ENCODE peak calls at places on chromosomes 11 and 22, in four cellular contexts. One of them, this sample, is unnamed.

GRCh38 chr11:110525883-110526282 is 96.1 kb downstream of the FDX1 start:
- DNase-seq in HepG2: no peak
- DNase-seq in HCT116: no peak
- DNase-seq in K562: no peak
- DNase-seq in this sample: no peak

GRCh38 chr11:68354181-68354872 is 41.9 kb downstream of the LRP5 start:
- DNase-seq in K562: no peak
- DNase-seq in HCT116: peak; percentile 80
- DNase-seq in HepG2: no peak
- DNase-seq in this sample: no peak

GRCh38 chr11:123300874-123301695 is 106.0 kb upstream of the CLMP start:
- DNase-seq in HCT116: peak; percentile 63
- DNase-seq in HepG2: no peak
- DNase-seq in K562: peak; percentile 6
- DNase-seq in this sample: no peak

GRCh38 chr22:49554741-49555140 is 272.9 kb downstream of the BRD1 start:
- DNase-seq in HepG2: no peak
- DNase-seq in HCT116: no peak
- DNase-seq in K562: no peak
- DNase-seq in this sample: no peak

GRCh38 chr11:121889168-121889567 is 226.8 kb downstream of the BLID start:
- DNase-seq in K562: no peak
- DNase-seq in HepG2: no peak
- DNase-seq in HCT116: no peak
- DNase-seq in this sample: no peak

GRCh38 chr11:33735426-33736147 is 636 bp downstream of the CD59 start:
- DNase-seq in HepG2: peak; percentile 34
- DNase-seq in K562: peak; percentile 52
- DNase-seq in HCT116: no peak
- DNase-seq in this sample: peak; percentile 66

GRCh38 chr11:18720811-18721575 is 5.0 kb downstream of the IGSF22 start:
- DNase-seq in K562: peak; percentile 67
- DNase-seq in HCT116: peak; percentile 28
- DNase-seq in HepG2: no peak
- DNase-seq in this sample: peak; percentile 89

GRCh38 chr11:74749127-74749964 is 697 bp downstream of the RNF169 start:
- DNase-seq in HCT116: peak; percentile 19
- DNase-seq in K562: peak; percentile 66
- DNase-seq in HepG2: peak; percentile 73
- DNase-seq in this sample: peak; percentile 86

GRCh38 chr11:17479284-17480214 is 2.9 kb upstream of the ABCC8 start:
- DNase-seq in HCT116: peak; percentile 49
- DNase-seq in K562: peak; percentile 39
- DNase-seq in HepG2: no peak
- DNase-seq in this sample: peak; percentile 85

GRCh38 chr22:20441631-20442484 is 4.2 kb upstream of the SCARF2 start:
- DNase-seq in HepG2: no peak
- DNase-seq in K562: no peak
- DNase-seq in HCT116: no peak
- DNase-seq in this sample: no peak
- TF ChIP-seq ELF1 in HepG2: no peak
- TF ChIP-seq ELF1 in K562: no peak
- TF ChIP-seq ELF1 in HCT116: no peak
- TF ChIP-seq ELF1 in this sample: no peak

DNA sequence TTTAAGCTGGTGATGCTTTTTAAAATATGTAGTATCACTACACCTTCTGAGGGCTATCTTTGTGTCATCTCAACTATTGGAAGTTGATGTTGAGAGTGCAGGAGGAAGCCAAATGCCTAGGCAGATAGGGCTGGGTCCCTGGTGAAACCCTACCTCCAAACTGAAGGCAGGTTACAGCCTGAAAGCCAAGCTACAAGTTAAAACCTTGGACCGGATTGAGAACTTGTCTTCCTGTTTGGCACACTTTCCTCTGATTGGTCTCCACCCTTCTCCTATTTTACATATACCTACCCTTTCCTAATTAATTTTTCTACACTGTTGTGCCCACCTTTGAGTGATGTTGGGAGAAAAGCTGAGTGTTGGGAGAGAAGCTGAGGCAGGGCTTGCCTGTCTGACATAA is 287.8 kb upstream of the CNTN5 start:
- DNase-seq in HepG2: no peak
- DNase-seq in K562: no peak
- DNase-seq in HCT116: no peak
- DNase-seq in this sample: no peak
- H3K9me3 ChIP-seq in HepG2: peaks cover 11% of the 10 kb centered on the region
- H3K9me3 ChIP-seq in K562: no peaks in the 10 kb centered on the region
- H3K9me3 ChIP-seq in HCT116: peaks cover 2% of the 10 kb centered on the region
- H3K9me3 ChIP-seq in this sample: no peaks in the 10 kb centered on the region

DNA sequence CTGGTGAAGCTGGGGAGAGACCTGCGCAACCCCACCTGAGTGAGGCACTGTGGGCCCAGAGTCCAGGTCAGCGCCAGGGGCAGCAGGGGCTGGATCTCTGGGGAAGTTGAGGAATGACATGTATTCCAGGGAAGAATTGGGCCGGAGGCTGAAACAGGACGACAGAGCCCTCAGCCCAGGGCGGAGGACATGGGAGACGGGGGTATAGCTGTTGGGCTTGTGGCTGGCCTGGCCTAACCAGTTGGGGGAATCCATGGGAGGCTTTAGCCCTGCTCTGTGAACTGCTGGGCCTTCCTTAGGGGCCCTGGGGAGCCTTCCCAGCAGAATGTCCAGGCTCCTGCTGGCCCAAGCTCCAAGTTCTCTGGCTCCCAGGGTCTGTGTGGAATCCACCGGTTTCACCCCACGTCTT is 50.3 kb upstream of the KCNQ1OT1 start:
- DNase-seq in K562: no peak
- DNase-seq in HCT116: no peak
- DNase-seq in HepG2: no peak
- DNase-seq in this sample: no peak
- TF ChIP-seq ELF1 in K562: no peak
- TF ChIP-seq ELF1 in HCT116: no peak
- TF ChIP-seq ELF1 in HepG2: no peak
- TF ChIP-seq ELF1 in this sample: no peak

GRCh38 chr11:70233034-70233433 is 29.9 kb downstream of the FADD start:
- DNase-seq in HCT116: no peak
- DNase-seq in K562: no peak
- DNase-seq in HepG2: no peak
- DNase-seq in this sample: no peak

GRCh38 chr11:70229737-70230136 is 26.6 kb downstream of the FADD start:
- DNase-seq in K562: no peak
- DNase-seq in HCT116: no peak
- DNase-seq in HepG2: no peak
- DNase-seq in this sample: no peak

GRCh38 chr11:70233511-70233919 is 30.4 kb downstream of the FADD start:
- DNase-seq in HepG2: peak; percentile 58
- DNase-seq in K562: peak; percentile 60
- DNase-seq in HCT116: peak; percentile 98
- DNase-seq in this sample: no peak

GRCh38 chr11:70230151-70230839 is 27.2 kb downstream of the FADD start:
- DNase-seq in K562: no peak
- DNase-seq in HCT116: no peak
- DNase-seq in HepG2: no peak
- DNase-seq in this sample: no peak

DNA sequence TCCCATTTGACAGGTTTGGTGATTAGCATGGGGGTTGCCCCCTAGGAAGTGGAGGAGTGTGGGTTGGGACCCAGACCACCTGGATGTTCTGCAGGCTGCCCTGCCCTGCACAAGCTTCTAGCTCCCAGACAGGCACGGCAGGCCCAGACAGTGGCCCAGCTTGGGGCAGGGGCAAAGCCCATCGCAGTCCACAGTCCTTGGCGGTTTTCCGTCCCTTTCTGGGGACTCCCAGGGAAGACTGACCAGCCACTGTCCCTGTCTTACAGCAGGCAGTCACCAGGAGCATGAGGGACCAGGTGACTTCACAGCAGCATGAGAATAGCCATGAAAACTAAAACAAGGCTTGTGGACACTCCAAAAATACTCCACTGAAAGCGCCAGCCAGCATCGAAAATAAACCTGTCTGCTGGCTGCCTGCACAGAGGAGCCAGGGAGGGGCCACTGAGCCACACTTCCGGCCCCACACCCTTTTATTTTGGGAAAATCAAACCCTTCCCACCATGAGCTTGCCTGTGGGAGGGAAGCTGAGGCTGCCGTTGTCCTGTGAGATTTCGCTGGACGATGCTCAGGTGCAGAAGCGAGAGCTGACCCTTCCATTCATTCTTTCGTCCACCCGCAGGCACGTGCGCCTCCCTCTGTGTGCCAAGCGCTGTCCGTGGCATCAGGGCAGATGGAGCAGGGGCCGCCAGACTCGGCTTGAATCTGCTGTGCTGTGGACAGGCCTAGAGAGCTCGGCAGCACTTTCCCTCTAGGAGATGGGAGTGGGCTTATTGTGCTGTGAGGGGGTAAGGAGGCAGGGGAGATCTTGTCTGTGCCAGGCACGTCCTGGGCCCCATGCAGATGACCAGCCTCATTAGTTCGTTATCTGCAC is 28.0 kb downstream of the FADD start:
- DNase-seq in HepG2: no peak
- DNase-seq in K562: no peak
- DNase-seq in HCT116: no peak
- DNase-seq in this sample: no peak
- H3K9me3 ChIP-seq in HepG2: no peaks in the 10 kb centered on the region
- H3K9me3 ChIP-seq in K562: no peaks in the 10 kb centered on the region
- H3K9me3 ChIP-seq in HCT116: no peaks in the 10 kb centered on the region
- H3K9me3 ChIP-seq in this sample: no peaks in the 10 kb centered on the region

DNA sequence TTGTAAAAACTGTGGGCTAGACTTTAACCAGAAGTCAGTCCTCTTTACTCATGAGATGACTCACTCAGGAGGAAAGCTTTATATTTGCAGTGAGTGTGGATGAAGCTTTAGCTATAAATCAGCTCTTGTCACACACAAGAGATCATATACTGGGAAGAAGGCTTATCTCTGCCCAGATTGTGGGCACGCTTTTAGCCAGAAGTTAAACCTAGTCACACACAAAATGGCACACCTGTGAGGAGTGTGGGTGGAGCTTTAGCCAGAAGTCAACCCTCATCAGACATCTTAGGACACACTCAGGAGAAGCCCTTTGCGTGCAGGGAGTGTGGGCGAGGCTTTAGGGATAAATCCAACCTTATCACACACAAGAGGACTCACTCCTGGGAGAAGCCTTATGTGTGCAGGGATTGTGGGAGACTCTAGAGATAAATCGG is 706.9 kb upstream of the LUZP2 start:
- DNase-seq in K562: no peak
- DNase-seq in HepG2: no peak
- DNase-seq in HCT116: no peak
- DNase-seq in this sample: no peak
- TF ChIP-seq ELF1 in K562: no peak
- TF ChIP-seq ELF1 in HepG2: no peak
- TF ChIP-seq ELF1 in HCT116: no peak
- TF ChIP-seq ELF1 in this sample: no peak

DNA sequence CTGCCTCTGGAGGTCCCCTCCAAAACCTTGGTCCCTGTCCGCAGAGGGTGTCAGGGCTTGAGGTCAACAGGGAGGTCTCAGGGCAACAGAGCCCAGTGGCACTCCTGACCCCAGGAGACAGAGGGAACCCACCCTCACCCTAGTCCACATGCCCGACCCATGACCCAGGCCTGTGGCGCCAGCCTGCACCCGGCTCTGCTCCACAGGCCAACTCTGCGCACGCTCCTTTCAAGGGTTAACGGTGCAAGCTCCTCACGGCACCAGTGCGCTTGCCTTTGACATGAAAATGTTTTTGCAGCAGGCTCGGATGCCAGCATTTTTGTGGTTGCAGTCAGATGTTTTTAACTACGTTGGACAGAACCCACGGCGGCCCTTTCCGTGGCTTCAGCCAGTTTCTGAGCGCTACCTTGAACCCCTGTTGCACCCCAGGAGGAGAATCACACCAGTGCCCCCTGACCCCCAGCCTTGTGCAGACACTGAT is 68.6 kb downstream of the CDKN1C start:
- DNase-seq in HCT116: no peak
- DNase-seq in HepG2: no peak
- DNase-seq in K562: no peak
- DNase-seq in this sample: no peak
- H3K9me3 ChIP-seq in HCT116: no peaks in the 10 kb centered on the region
- H3K9me3 ChIP-seq in HepG2: peaks cover 12% of the 10 kb centered on the region
- H3K9me3 ChIP-seq in K562: peaks cover 2% of the 10 kb centered on the region
- H3K9me3 ChIP-seq in this sample: no peaks in the 10 kb centered on the region

DNA sequence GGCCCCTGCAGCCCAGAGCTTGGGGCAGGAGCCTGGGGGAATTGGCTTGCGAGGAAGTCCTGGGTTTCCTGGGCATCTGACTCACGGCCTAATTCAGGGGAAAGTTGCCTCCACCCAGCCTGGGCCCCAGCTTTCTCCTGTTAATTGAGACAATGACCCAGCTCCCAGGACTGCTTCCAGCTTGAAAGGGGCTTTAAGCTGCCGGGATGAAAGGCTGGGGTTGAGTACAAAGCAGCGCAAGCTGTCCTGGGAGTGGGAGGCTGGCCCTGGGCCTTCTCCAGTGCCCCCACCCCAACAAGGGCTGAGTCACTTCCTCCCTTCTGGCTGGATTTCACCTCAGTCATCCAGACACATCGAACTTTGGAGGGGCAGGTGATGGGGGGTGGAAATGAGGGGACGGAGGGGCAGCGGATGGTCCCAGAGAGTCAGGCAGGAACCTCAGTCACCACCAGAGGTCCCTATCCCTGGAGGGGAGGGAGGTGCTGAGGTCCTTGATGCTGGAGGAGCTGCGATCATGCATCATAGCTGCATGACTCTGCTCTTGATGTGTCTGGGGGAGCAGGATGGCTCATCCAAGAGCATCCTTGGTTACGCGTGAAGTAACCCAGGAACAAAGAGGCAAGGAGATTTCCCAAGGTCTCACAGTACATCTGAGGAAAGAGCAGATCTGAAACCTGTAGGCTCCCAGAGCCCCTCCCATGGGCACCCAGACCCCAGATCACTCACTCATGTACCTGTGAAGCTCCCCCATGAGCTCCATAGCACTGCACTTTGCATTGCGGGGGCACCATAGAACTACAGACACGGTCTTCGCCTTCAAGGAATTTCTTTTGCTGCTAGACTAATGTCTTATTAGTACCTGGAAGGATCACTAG is 30.0 kb upstream of the OAF start:
- DNase-seq in HCT116: no peak
- DNase-seq in HepG2: peak; percentile 20
- DNase-seq in K562: peak; percentile 9
- DNase-seq in this sample: no peak
- TF ChIP-seq ELF1 in HCT116: no peak
- TF ChIP-seq ELF1 in HepG2: no peak
- TF ChIP-seq ELF1 in K562: no peak
- TF ChIP-seq ELF1 in this sample: no peak

GRCh38 chr11:70926543-70926942 is 325.8 kb downstream of the SHANK2 start:
- DNase-seq in HepG2: no peak
- DNase-seq in HCT116: no peak
- DNase-seq in K562: no peak
- DNase-seq in this sample: no peak
- H3K9me3 ChIP-seq in HepG2: peaks cover 9% of the 10 kb centered on the region
- H3K9me3 ChIP-seq in HCT116: peaks cover 14% of the 10 kb centered on the region
- H3K9me3 ChIP-seq in K562: no peaks in the 10 kb centered on the region
- H3K9me3 ChIP-seq in this sample: no peaks in the 10 kb centered on the region